ENCODE peak calls at places on chromosomes 4 and X, in five cellular contexts. One of them, this sample, is unnamed.

GRCh38 chrX:18886344-18887161 is 97.4 kb downstream of the PHKA2 start:
- DNase-seq in GM23338: peak
- DNase-seq in upper lobe of left lung: no peak
- DNase-seq in HFF-Myc: no peak
- DNase-seq in activated T-cell treated with anti-CD3 and anti-CD28 coated beads, Interleukin-2, amount 50 U/mL, for 48 hours: peak
- DNase-seq in this sample: peak

GRCh38 chr4:70761276-70761816 is 39.6 kb downstream of the RUFY3 start:
- DNase-seq in upper lobe of left lung: no peak
- DNase-seq in HFF-Myc: no peak
- DNase-seq in activated T-cell treated with anti-CD3 and anti-CD28 coated beads, Interleukin-2, amount 50 U/mL, for 48 hours: no peak
- DNase-seq in GM23338: no peak
- DNase-seq in this sample: no peak

GRCh38 chr4:185222598-185222997 is 13.2 kb downstream of the SNX25 start:
- DNase-seq in GM23338: no peak
- DNase-seq in upper lobe of left lung: no peak
- DNase-seq in activated T-cell treated with anti-CD3 and anti-CD28 coated beads, Interleukin-2, amount 50 U/mL, for 48 hours: no peak
- DNase-seq in HFF-Myc: no peak
- DNase-seq in this sample: no peak

GRCh38 chr4:47155907-47156306 is 124.5 kb downstream of the GABRB1 start:
- DNase-seq in HFF-Myc: no peak
- DNase-seq in GM23338: no peak
- DNase-seq in activated T-cell treated with anti-CD3 and anti-CD28 coated beads, Interleukin-2, amount 50 U/mL, for 48 hours: no peak
- DNase-seq in upper lobe of left lung: no peak
- DNase-seq in this sample: no peak

GRCh38 chrX:70998402-70999027 is 67.6 kb upstream of the SLC7A3 start:
- DNase-seq in HFF-Myc: peak
- DNase-seq in upper lobe of left lung: no peak
- DNase-seq in activated T-cell treated with anti-CD3 and anti-CD28 coated beads, Interleukin-2, amount 50 U/mL, for 48 hours: peak
- DNase-seq in GM23338: peak
- DNase-seq in this sample: no peak

GRCh38 chr4:15339732-15340131 is 88.1 kb upstream of the C1QTNF7 start:
- DNase-seq in activated T-cell treated with anti-CD3 and anti-CD28 coated beads, Interleukin-2, amount 50 U/mL, for 48 hours: no peak
- DNase-seq in upper lobe of left lung: no peak
- DNase-seq in HFF-Myc: no peak
- DNase-seq in GM23338: no peak
- DNase-seq in this sample: no peak

GRCh38 chrX:108044554-108045256 is at the start of gene VSIG1:
- DNase-seq in HFF-Myc: no peak
- DNase-seq in GM23338: no peak
- DNase-seq in activated T-cell treated with anti-CD3 and anti-CD28 coated beads, Interleukin-2, amount 50 U/mL, for 48 hours: no peak
- DNase-seq in upper lobe of left lung: no peak
- DNase-seq in this sample: no peak

GRCh38 chr4:46329118-46329976 is 60.6 kb downstream of the GABRA2 start:
- DNase-seq in upper lobe of left lung: no peak
- DNase-seq in GM23338: peak
- DNase-seq in HFF-Myc: no peak
- DNase-seq in activated T-cell treated with anti-CD3 and anti-CD28 coated beads, Interleukin-2, amount 50 U/mL, for 48 hours: no peak
- DNase-seq in this sample: no peak

GRCh38 chr4:101292901-101293300 is 54.4 kb downstream of the PPP3CA start:
- DNase-seq in HFF-Myc: no peak
- DNase-seq in upper lobe of left lung: no peak
- DNase-seq in activated T-cell treated with anti-CD3 and anti-CD28 coated beads, Interleukin-2, amount 50 U/mL, for 48 hours: no peak
- DNase-seq in GM23338: no peak
- DNase-seq in this sample: no peak

GRCh38 chr4:176013466-176014247 is 52.0 kb upstream of the WDR17 start:
- DNase-seq in GM23338: no peak
- DNase-seq in activated T-cell treated with anti-CD3 and anti-CD28 coated beads, Interleukin-2, amount 50 U/mL, for 48 hours: no peak
- DNase-seq in HFF-Myc: no peak
- DNase-seq in upper lobe of left lung: no peak
- DNase-seq in this sample: no peak

GRCh38 chr4:1057403-1057745 is 45.9 kb downstream of the FGFRL1 start:
- DNase-seq in activated T-cell treated with anti-CD3 and anti-CD28 coated beads, Interleukin-2, amount 50 U/mL, for 48 hours: no peak
- DNase-seq in HFF-Myc: no peak
- DNase-seq in GM23338: no peak
- DNase-seq in upper lobe of left lung: no peak
- DNase-seq in this sample: no peak

GRCh38 chrX:72009731-72010130 is 99.1 kb downstream of the NHSL2 start:
- DNase-seq in upper lobe of left lung: no peak
- DNase-seq in GM23338: no peak
- DNase-seq in HFF-Myc: no peak
- DNase-seq in activated T-cell treated with anti-CD3 and anti-CD28 coated beads, Interleukin-2, amount 50 U/mL, for 48 hours: no peak
- DNase-seq in this sample: no peak

GRCh38 chr4:15352508-15352907 is 75.3 kb upstream of the C1QTNF7 start:
- DNase-seq in HFF-Myc: no peak
- DNase-seq in GM23338: no peak
- DNase-seq in activated T-cell treated with anti-CD3 and anti-CD28 coated beads, Interleukin-2, amount 50 U/mL, for 48 hours: no peak
- DNase-seq in upper lobe of left lung: no peak
- DNase-seq in this sample: no peak

GRCh38 chr4:76726141-76726540 is 171.8 kb downstream of the SOWAHB start:
- DNase-seq in HFF-Myc: no peak
- DNase-seq in GM23338: no peak
- DNase-seq in upper lobe of left lung: no peak
- DNase-seq in activated T-cell treated with anti-CD3 and anti-CD28 coated beads, Interleukin-2, amount 50 U/mL, for 48 hours: no peak
- DNase-seq in this sample: no peak

GRCh38 chr4:40736910-40737309 is 12.8 kb upstream of the NSUN7 start:
- DNase-seq in GM23338: peak
- DNase-seq in upper lobe of left lung: no peak
- DNase-seq in activated T-cell treated with anti-CD3 and anti-CD28 coated beads, Interleukin-2, amount 50 U/mL, for 48 hours: no peak
- DNase-seq in HFF-Myc: no peak
- DNase-seq in this sample: no peak

GRCh38 chr4:138034871-138035270 is 207.3 kb downstream of the SLC7A11 start:
- DNase-seq in HFF-Myc: no peak
- DNase-seq in GM23338: no peak
- DNase-seq in activated T-cell treated with anti-CD3 and anti-CD28 coated beads, Interleukin-2, amount 50 U/mL, for 48 hours: no peak
- DNase-seq in upper lobe of left lung: no peak
- DNase-seq in this sample: no peak

GRCh38 chrX:85851418-85851817 is 195.9 kb downstream of the CHM start:
- DNase-seq in upper lobe of left lung: no peak
- DNase-seq in HFF-Myc: no peak
- DNase-seq in GM23338: peak
- DNase-seq in activated T-cell treated with anti-CD3 and anti-CD28 coated beads, Interleukin-2, amount 50 U/mL, for 48 hours: no peak
- DNase-seq in this sample: no peak

GRCh38 chr4:73707918-73708577 is 32.3 kb upstream of the CXCL8 start:
- DNase-seq in activated T-cell treated with anti-CD3 and anti-CD28 coated beads, Interleukin-2, amount 50 U/mL, for 48 hours: no peak
- DNase-seq in HFF-Myc: peak
- DNase-seq in upper lobe of left lung: no peak
- DNase-seq in GM23338: no peak
- DNase-seq in this sample: no peak

GRCh38 chr4:110249687-110250387 is 51.4 kb upstream of the ELOVL6 start:
- DNase-seq in upper lobe of left lung: no peak
- DNase-seq in HFF-Myc: no peak
- DNase-seq in activated T-cell treated with anti-CD3 and anti-CD28 coated beads, Interleukin-2, amount 50 U/mL, for 48 hours: no peak
- DNase-seq in GM23338: no peak
- DNase-seq in this sample: no peak

GRCh38 chr4:3293410-3294391 is 880 bp downstream of the RGS12 start:
- DNase-seq in upper lobe of left lung: no peak
- DNase-seq in activated T-cell treated with anti-CD3 and anti-CD28 coated beads, Interleukin-2, amount 50 U/mL, for 48 hours: peak
- DNase-seq in HFF-Myc: no peak
- DNase-seq in GM23338: no peak
- DNase-seq in this sample: no peak

GRCh38 chrX:107000013-107000515 is at the start of gene MORC4:
- DNase-seq in upper lobe of left lung: peak
- DNase-seq in activated T-cell treated with anti-CD3 and anti-CD28 coated beads, Interleukin-2, amount 50 U/mL, for 48 hours: peak
- DNase-seq in HFF-Myc: peak
- DNase-seq in GM23338: peak
- DNase-seq in this sample: peak

GRCh38 chr4:125011646-125012045 is 299.1 kb upstream of the ANKRD50 start:
- DNase-seq in HFF-Myc: no peak
- DNase-seq in activated T-cell treated with anti-CD3 and anti-CD28 coated beads, Interleukin-2, amount 50 U/mL, for 48 hours: no peak
- DNase-seq in GM23338: no peak
- DNase-seq in upper lobe of left lung: no peak
- DNase-seq in this sample: no peak

GRCh38 chr4:70269674-70270073 is 27.3 kb downstream of the CSN3 start:
- DNase-seq in GM23338: peak
- DNase-seq in HFF-Myc: no peak
- DNase-seq in upper lobe of left lung: no peak
- DNase-seq in activated T-cell treated with anti-CD3 and anti-CD28 coated beads, Interleukin-2, amount 50 U/mL, for 48 hours: no peak
- DNase-seq in this sample: no peak

GRCh38 chrX:3598046-3598605 is 115.3 kb downstream of the PRKX start:
- DNase-seq in activated T-cell treated with anti-CD3 and anti-CD28 coated beads, Interleukin-2, amount 50 U/mL, for 48 hours: no peak
- DNase-seq in upper lobe of left lung: no peak
- DNase-seq in HFF-Myc: no peak
- DNase-seq in GM23338: no peak
- DNase-seq in this sample: no peak

GRCh38 chr4:145815027-145815612 is 123.5 kb downstream of the ZNF827 start:
- DNase-seq in GM23338: no peak
- DNase-seq in upper lobe of left lung: no peak
- DNase-seq in HFF-Myc: no peak
- DNase-seq in activated T-cell treated with anti-CD3 and anti-CD28 coated beads, Interleukin-2, amount 50 U/mL, for 48 hours: no peak
- DNase-seq in this sample: no peak